ENCODE peak calls at places on chromosomes 12 and 14, in seven cellular contexts. Y is CD4-positive, CD25-positive, alpha-beta regulatory T cell; H is HS-27A; B is tibial nerve; I is mammary epithelial cell; F is HCEC 1CT; V is NCI-H1105 treated with DMSO at 0.1 percent for 48 hours. M is an unnamed sample.

GRCh38 chr12:40648519-40648918 is 43.7 kb upstream of the CNTN1 start:
- DNase-seq in B (no peak), V (no peak), I (no peak), H (no peak), F (no peak), Y (no peak), M (no peak)

GRCh38 chr12:63917864-63918742 is 73.6 kb downstream of the SRGAP1 start:
- DNase-seq in Y (no peak), B (no peak), V (no peak), F (peak), H (peak), I (peak), M (no peak)

GRCh38 chr14:77212933-77213656 is 31.5 kb downstream of the TMEM63C start:
- DNase-seq in F (peak), V (peak), H (no peak), I (peak), B (no peak), Y (no peak), M (peak)

GRCh38 chr12:72747460-72747859 is 475.3 kb downstream of the TRHDE start:
- DNase-seq in Y (no peak), H (no peak), B (no peak), V (no peak), F (no peak), I (peak), M (no peak)

GRCh38 chr12:87320724-87321123 is 708.5 kb downstream of the C12orf50 start:
- DNase-seq in I (peak), H (no peak), F (peak), Y (no peak), B (no peak), V (no peak), M (no peak)

GRCh38 chr12:95943231-95943842 is at the start of gene AMDHD1:
- DNase-seq in H (no peak), F (peak), B (no peak), Y (peak), V (peak), I (peak), M (peak)

GRCh38 chr12:82474798-82475184 is 116.5 kb downstream of the METTL25 start:
- DNase-seq in V (no peak), B (no peak), F (no peak), H (no peak), I (peak), Y (no peak), M (no peak)

GRCh38 chr12:60803147-60803546 is 1207.3 kb downstream of the SLC16A7 start:
- DNase-seq in F (no peak), H (no peak), B (no peak), V (no peak), Y (no peak), I (no peak), M (no peak)

GRCh38 chr12:93979189-93979588 is 169.2 kb upstream of the PLXNC1 start:
- DNase-seq in F (peak), V (no peak), Y (peak), I (peak), H (no peak), B (no peak), M (no peak)

GRCh38 chr12:87923361-87923760 is 105.8 kb downstream of the C12orf50 start:
- DNase-seq in I (no peak), F (no peak), V (no peak), Y (no peak), B (no peak), H (no peak), M (no peak)

GRCh38 chr12:87344699-87345098 is 684.5 kb downstream of the C12orf50 start:
- DNase-seq in V (no peak), I (no peak), F (peak), H (no peak), Y (no peak), B (no peak), M (no peak)

GRCh38 chr14:68110989-68111704 is 291.6 kb downstream of the RAD51B start:
- DNase-seq in B (no peak), Y (no peak), F (no peak), I (no peak), V (no peak), H (no peak), M (no peak)

GRCh38 chr12:107875772-107876171 is 101.3 kb downstream of the ASCL4 start:
- DNase-seq in F (no peak), B (no peak), V (no peak), I (no peak), Y (no peak), H (no peak), M (no peak)

GRCh38 chr14:25220514-25220913 is 170.6 kb upstream of the STXBP6 start:
- DNase-seq in F (no peak), B (no peak), H (no peak), I (no peak), V (no peak), Y (no peak), M (no peak)

GRCh38 chr14:23577004-23577681 is 1.4 kb downstream of the JPH4 start:
- DNase-seq in I (no peak), V (no peak), Y (no peak), F (no peak), H (no peak), B (no peak), M (no peak)

GRCh38 chr14:98234208-98234607 is 1037.8 kb downstream of the BCL11B start:
- DNase-seq in I (peak), F (no peak), B (no peak), V (no peak), Y (no peak), H (no peak), M (no peak)

GRCh38 chr12:3747976-3748619 is 4.8 kb downstream of the CRACR2A start:
- DNase-seq in B (no peak), I (no peak), V (no peak), Y (no peak), H (no peak), F (no peak), M (no peak)

GRCh38 chr12:47082963-47083621 is 3.3 kb upstream of the AMIGO2 start:
- DNase-seq in H (peak), B (no peak), I (peak), F (peak), V (no peak), Y (no peak), M (no peak)

GRCh38 chr12:105409881-105410471 is 79.5 kb downstream of the C12orf75 start:
- DNase-seq in V (peak), Y (peak), H (peak), I (peak), B (peak), F (no peak), M (no peak)

GRCh38 chr12:3216726-3217682 is 139.8 kb downstream of the TSPAN9 start:
- DNase-seq in I (peak), F (peak), B (no peak), H (no peak), Y (no peak), V (no peak), M (no peak)

GRCh38 chr14:74008843-74009499 is 10.1 kb downstream of the ENTPD5 start:
- DNase-seq in I (no peak), Y (no peak), H (no peak), V (no peak), F (no peak), B (no peak), M (no peak)

GRCh38 chr14:69079188-69079742 is 73.7 kb downstream of the DCAF5 start:
- DNase-seq in I (peak), V (no peak), Y (no peak), B (no peak), H (peak), F (peak), M (no peak)

GRCh38 chr12:29731556-29731955 is 52.2 kb downstream of the TMTC1 start:
- DNase-seq in H (no peak), I (no peak), Y (no peak), V (no peak), B (no peak), F (no peak), M (no peak)

GRCh38 chr14:65926935-65927700 is 514.6 kb downstream of the FUT8 start:
- DNase-seq in B (no peak), V (no peak), H (no peak), I (no peak), Y (no peak), F (no peak), M (no peak)

GRCh38 chr12:126051611-126052107 is 986.4 kb downstream of the AACS start:
- DNase-seq in B (no peak), I (peak), H (no peak), Y (no peak), V (peak), F (peak), M (no peak)

GRCh38 chr12:51898937-51899336 is 8.4 kb upstream of the ACVRL1 start:
- DNase-seq in F (peak), B (no peak), V (no peak), I (peak), Y (no peak), H (no peak), M (no peak)

GRCh38 chr14:64952598-64953309 is 10.2 kb upstream of the GPX2 start:
- DNase-seq in I (no peak), B (no peak), Y (no peak), V (no peak), F (no peak), H (no peak), M (no peak)

GRCh38 chr12:122757568-122757967 is 4.9 kb downstream of the DENR start:
- DNase-seq in I (no peak), Y (no peak), F (no peak), B (no peak), H (no peak), V (no peak), M (no peak)

GRCh38 chr12:2273751-2274150 is 221.0 kb downstream of the CACNA1C start:
- DNase-seq in F (no peak), H (no peak), I (no peak), V (no peak), B (no peak), Y (no peak), M (no peak)

GRCh38 chr14:85531594-85532391 is 1.8 kb downstream of the FLRT2 start:
- DNase-seq in Y (no peak), F (peak), I (peak), B (peak), H (peak), V (no peak), M (no peak)

GRCh38 chr14:23297096-23297495 is 5.6 kb downstream of the PPP1R3E start:
- DNase-seq in H (no peak), Y (no peak), V (no peak), F (no peak), I (no peak), B (no peak), M (no peak)

GRCh38 chr14:72894323-72894622 is 372 bp upstream of the DPF3 start:
- DNase-seq in I (no peak), B (no peak), F (no peak), H (no peak), Y (no peak), V (no peak), M (no peak)

M was measured in naive B cell.